ENCODE peak calls at places on chromosomes 5 and 9, in five cellular contexts. Q is AG04450, C is foreskin fibroblast, S is suprapubic skin, P is neural crest cell. V is an unnamed sample.

GRCh38 chr9:106284300-106284699 is 578.7 kb upstream of the ZNF462 start:
- DNase-seq in C (no peak), P (peak), Q (no peak), S (no peak), V (no peak)

GRCh38 chr5:133967715-133968056 is 739 bp downstream of the C5orf15 start:
- DNase-seq in P (no peak), S (no peak), Q (no peak), C (peak), V (no peak)

GRCh38 chr9:136225366-136225747 is 20.3 kb downstream of the QSOX2 start:
- DNase-seq in S (no peak), C (no peak), P (no peak), Q (no peak), V (no peak)

GRCh38 chr5:94618029-94618492 is 343 bp downstream of the KIAA0825 start:
- DNase-seq in C (peak), P (peak), Q (peak), S (no peak), V (no peak)

GRCh38 chr5:55102345-55102744 is at the start of gene GZMA:
- DNase-seq in P (no peak), C (no peak), Q (no peak), S (no peak), V (no peak)

GRCh38 chr9:37999501-38000189 is 69.4 kb downstream of the SHB start:
- DNase-seq in Q (no peak), S (no peak), C (peak), P (no peak), V (no peak)

GRCh38 chr9:114051706-114052105 is 26.4 kb downstream of the AMBP start:
- DNase-seq in S (peak), P (no peak), C (no peak), Q (no peak), V (no peak)

GRCh38 chr5:173494446-173494845 is 122.0 kb downstream of the BOD1 start:
- DNase-seq in C (no peak), S (no peak), P (no peak), Q (no peak), V (no peak)

GRCh38 chr9:6576930-6577329 is 68.6 kb downstream of the GLDC start:
- DNase-seq in P (no peak), C (no peak), Q (no peak), S (no peak), V (no peak)

GRCh38 chr9:93061791-93062299 is 3.3 kb downstream of the SUSD3 start:
- DNase-seq in C (no peak), S (no peak), Q (no peak), P (no peak), V (no peak)

GRCh38 chr5:66653380-66653779 is 57.2 kb downstream of the MAST4 start:
- DNase-seq in P (no peak), C (peak), Q (no peak), S (no peak), V (no peak)

GRCh38 chr9:109311731-109312130 is 9.1 kb downstream of the EPB41L4B start:
- DNase-seq in C (no peak), Q (no peak), S (no peak), P (no peak), V (no peak)

GRCh38 chr9:87681271-87682061 is 44.5 kb upstream of the CTSL start:
- DNase-seq in C (no peak), Q (no peak), S (no peak), P (no peak), V (peak)

GRCh38 chr5:40678021-40678939 is 1.4 kb upstream of the PTGER4 start:
- DNase-seq in Q (no peak), C (no peak), S (no peak), P (no peak), V (no peak)

GRCh38 chr5:110351451-110351850 is 375.0 kb downstream of the TMEM232 start:
- DNase-seq in Q (no peak), P (no peak), S (no peak), C (no peak), V (no peak)

GRCh38 chr5:143573568-143574170 is 170.2 kb upstream of the NR3C1 start:
- DNase-seq in Q (no peak), S (no peak), C (peak), P (no peak), V (no peak)

GRCh38 chr9:104078596-104078995 is 15.5 kb upstream of the SMC2 start:
- DNase-seq in C (no peak), P (no peak), Q (no peak), S (no peak), V (no peak)

GRCh38 chr9:104073098-104073769 is 20.9 kb upstream of the SMC2 start:
- DNase-seq in Q (no peak), S (no peak), P (no peak), C (no peak), V (no peak)

GRCh38 chr9:104073770-104074133 is 20.4 kb upstream of the SMC2 start:
- DNase-seq in C (peak), Q (no peak), S (no peak), P (no peak), V (no peak)

GRCh38 chr9:104074876-104075275 is 19.2 kb upstream of the SMC2 start:
- DNase-seq in P (no peak), C (peak), S (no peak), Q (peak), V (no peak)

DNA sequence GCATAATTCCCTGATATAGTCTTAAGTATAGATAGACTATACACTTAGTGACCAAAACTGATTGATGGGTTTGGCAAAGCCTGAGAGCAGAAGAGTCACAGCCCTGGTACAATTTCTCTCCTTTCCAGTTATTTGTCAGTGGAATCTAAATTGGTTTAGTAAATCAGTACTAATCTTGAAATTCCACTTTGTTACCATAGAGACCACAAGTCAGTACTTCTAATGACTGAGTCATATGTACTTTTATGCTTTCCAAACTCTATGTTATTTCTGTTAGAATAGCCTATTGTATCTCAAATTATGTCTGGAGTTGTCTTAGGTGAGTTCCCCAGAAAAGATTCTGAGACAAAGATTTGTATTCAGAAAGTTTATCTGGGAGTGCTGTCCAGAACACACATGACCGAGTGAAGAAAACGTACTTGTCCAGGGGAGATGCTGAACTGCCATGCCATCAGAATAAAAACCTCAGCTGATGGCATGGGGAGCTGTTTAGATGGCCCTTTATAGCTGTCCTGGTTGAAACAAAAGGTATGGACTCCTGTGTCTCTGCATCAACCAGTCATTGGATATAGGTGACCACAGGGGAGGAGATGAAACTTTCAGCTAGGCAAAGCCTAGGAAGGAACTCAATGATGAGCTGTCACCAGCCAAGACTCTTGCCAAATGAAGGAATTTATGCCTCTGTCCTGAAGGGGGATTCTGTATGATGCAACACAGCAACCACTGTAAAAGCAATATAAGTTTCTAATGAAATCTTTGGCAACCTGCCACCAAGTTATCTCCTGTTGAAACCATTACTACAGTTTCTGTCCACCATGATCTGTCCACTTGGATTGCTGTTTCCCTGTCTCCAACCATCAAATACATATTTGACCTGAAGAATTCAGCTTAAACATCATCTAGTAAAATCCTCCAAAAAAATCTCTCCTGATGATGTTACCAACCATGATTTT is 18.0 kb upstream of the SMC2 start:
- DNase-seq in Q (no peak), C (peak), P (no peak), S (no peak), V (no peak)
- TF ChIP-seq CTCF in Q (peak), C (no peak), P (no peak), S (no peak), V (no peak)

GRCh38 chr5:139402561-139403158 is 1.2 kb downstream of the SPATA24 start:
- DNase-seq in C (no peak), Q (no peak), P (no peak), S (no peak), V (no peak)
- TF ChIP-seq CTCF in C (peak), Q (no peak), P (peak), S (no peak), V (peak)

DNA sequence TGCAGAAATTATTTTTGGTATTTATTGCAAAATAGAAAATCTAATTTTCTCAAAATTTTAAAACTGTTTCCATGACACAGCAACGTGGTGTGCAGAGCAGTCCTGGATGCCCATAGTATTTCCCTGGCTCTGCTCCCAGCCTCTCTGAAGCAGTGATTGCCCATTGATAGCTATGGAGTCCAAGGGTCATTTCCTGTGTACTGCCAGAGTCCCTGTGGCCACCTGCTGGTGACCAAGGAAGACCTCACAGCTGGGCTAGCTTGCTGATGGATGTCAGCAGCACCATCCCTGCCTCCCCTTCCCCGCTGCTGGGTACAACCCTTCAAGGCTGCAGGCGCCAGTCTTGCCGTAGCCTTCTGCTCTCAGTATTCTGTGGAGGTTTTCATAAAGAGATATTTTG is 184.1 kb downstream of the DIRAS2 start:
- DNase-seq in P (no peak), Q (no peak), C (no peak), S (no peak), V (no peak)
- TF ChIP-seq CTCF in P (peak), Q (no peak), C (no peak), S (no peak), V (peak)

GRCh38 chr9:134170525-134171315 is 6.4 kb upstream of the RNU6ATAC start:
- DNase-seq in P (no peak), C (no peak), Q (no peak), S (peak), V (no peak)

GRCh38 chr9:134167530-134167931 is 3.2 kb upstream of the RNU6ATAC start:
- DNase-seq in C (peak), S (no peak), P (no peak), Q (peak), V (no peak)

GRCh38 chr9:134169166-134169565 is 4.8 kb upstream of the RNU6ATAC start:
- DNase-seq in C (no peak), S (no peak), P (no peak), Q (no peak), V (no peak)

GRCh38 chr9:134169724-134170401 is 5.5 kb upstream of the RNU6ATAC start:
- DNase-seq in P (no peak), C (no peak), S (no peak), Q (no peak), V (no peak)

GRCh38 chr9:134168731-134169130 is 4.4 kb upstream of the RNU6ATAC start:
- DNase-seq in P (no peak), C (peak), S (no peak), Q (no peak), V (no peak)
- TF ChIP-seq CTCF in P (peak), C (no peak), S (no peak), Q (peak), V (peak)

GRCh38 chr5:1511651-1512540 is 11.9 kb downstream of the LPCAT1 start:
- DNase-seq in P (no peak), S (peak), Q (no peak), C (peak), V (peak)
- TF ChIP-seq CTCF in P (no peak), S (no peak), Q (peak), C (peak), V (no peak)

GRCh38 chr5:4700082-4700481 is 440.0 kb upstream of the ADAMTS16 start:
- DNase-seq in C (no peak), S (peak), Q (no peak), P (peak), V (peak)
- TF ChIP-seq CTCF in C (no peak), S (peak), Q (no peak), P (peak), V (peak)

V was measured in type B pancreatic cell.